ENCODE peak calls at places on chromosomes 11 and 22, in five cellular contexts. A is H1, J is Peyer's patch, K is neural crest cell, U is fibroblast of villous mesenchyme. Y is an unnamed sample.

GRCh38 chr22:38941488-38941987 is 15.9 kb upstream of the APOBEC3A start:
- DNase-seq in J (peak; percentile 44), U (peak; percentile 11), K (no peak), A (no peak), Y (no peak)

GRCh38 chr11:112778091-112778889 is 182.9 kb upstream of the NCAM1 start:
- DNase-seq in U (no peak), J (no peak), A (no peak), K (no peak), Y (no peak)

GRCh38 chr11:134024420-134025085 is 44.3 kb upstream of the JAM3 start:
- DNase-seq in A (no peak), U (no peak), J (no peak), K (no peak), Y (no peak)

GRCh38 chr11:73996161-73996747 is 12.6 kb downstream of the UCP3 start:
- DNase-seq in A (no peak), J (peak; percentile 44), K (no peak), U (no peak), Y (no peak)

GRCh38 chr22:30280495-30280894 is 8.8 kb downstream of the CASTOR1 start:
- DNase-seq in A (no peak), U (no peak), J (no peak), K (no peak), Y (no peak)

GRCh38 chr11:794766-795637 is 3.1 kb downstream of the SLC25A22 start:
- DNase-seq in A (no peak), K (no peak), U (no peak), J (no peak), Y (no peak)

GRCh38 chr11:131898872-131899400 is 528.5 kb downstream of the NTM start:
- DNase-seq in U (no peak), A (no peak), K (no peak), J (no peak), Y (no peak)

GRCh38 chr11:1303973-1304372 is 5.5 kb downstream of the TOLLIP start:
- DNase-seq in A (no peak), K (no peak), U (no peak), J (peak; percentile 51), Y (no peak)

GRCh38 chr11:14259186-14259784 is 99.7 kb downstream of the RRAS2 start:
- DNase-seq in A (no peak), U (no peak), J (no peak), K (no peak), Y (no peak)

GRCh38 chr11:80815752-80816453 is 1375.1 kb upstream of the TENM4 start:
- DNase-seq in K (no peak), A (no peak), J (no peak), U (no peak), Y (no peak)

GRCh38 chr11:34495239-34495723 is 18.3 kb downstream of the ELF5 start:
- DNase-seq in J (no peak), K (no peak), U (no peak), A (no peak), Y (no peak)

GRCh38 chr11:130580372-130580771 is 131.9 kb downstream of the ADAMTS15 start:
- DNase-seq in J (no peak), K (no peak), U (peak; percentile 90), A (peak; percentile 59), Y (no peak)

GRCh38 chr11:35116245-35116644 is 22.7 kb upstream of the CD44 start:
- DNase-seq in A (no peak), J (no peak), K (no peak), U (no peak), Y (no peak)

GRCh38 chr11:69918231-69918937 is 99.2 kb upstream of the FGF3 start:
- DNase-seq in A (no peak), U (no peak), K (no peak), J (peak; percentile 42), Y (no peak)

GRCh38 chr22:43015677-43016042 is 711 bp upstream of the PACSIN2 start:
- DNase-seq in U (no peak), K (no peak), J (no peak), A (no peak), Y (no peak)

GRCh38 chr22:19082793-19083192 is 39.4 kb downstream of the DGCR2 start:
- DNase-seq in U (no peak), K (no peak), A (no peak), J (no peak), Y (no peak)

GRCh38 chr11:45304111-45304991 is 18.2 kb upstream of the SYT13 start:
- DNase-seq in J (no peak), U (no peak), K (no peak), A (no peak), Y (no peak)

GRCh38 chr11:104476454-104476853 is 312.5 kb upstream of the PDGFD start:
- DNase-seq in K (no peak), J (no peak), A (no peak), U (no peak), Y (no peak)

GRCh38 chr22:49553518-49554295 is 274.0 kb downstream of the BRD1 start:
- DNase-seq in U (no peak), K (no peak), J (peak; percentile 42), A (no peak), Y (peak; percentile 33)

GRCh38 chr11:102010776-102011500 is 36.3 kb upstream of the CFAP300 start:
- DNase-seq in A (peak; percentile 61), K (no peak), J (peak; percentile 85), U (peak; percentile 69), Y (no peak)

GRCh38 chr11:129611661-129612566 is 203.7 kb upstream of the TMEM45B start:
- DNase-seq in K (no peak), J (no peak), U (no peak), A (no peak), Y (peak; percentile 23)

GRCh38 chr11:76781861-76782500 is 1.2 kb upstream of the TSKU start:
- DNase-seq in U (no peak), K (no peak), J (no peak), A (no peak), Y (no peak)

GRCh38 chr11:61694971-61695706 is 14.9 kb downstream of the DAGLA start:
- DNase-seq in K (no peak), U (no peak), A (no peak), J (peak; percentile 54), Y (no peak)

GRCh38 chr11:44711113-44711512 is 15.6 kb upstream of the TSPAN18 start:
- DNase-seq in A (no peak), U (no peak), J (no peak), K (peak; percentile 51), Y (no peak)

GRCh38 chr11:22193348-22194051 is 615 bp downstream of the ANO5 start:
- DNase-seq in A (peak; percentile 5), U (no peak), J (peak; percentile 47), K (peak; percentile 29), Y (peak; percentile 16)

GRCh38 chr22:46459347-46460065 is 77.9 kb downstream of the CELSR1 start:
- DNase-seq in A (no peak), K (no peak), J (no peak), U (no peak), Y (no peak)

GRCh38 chr22:18024276-18024939 is at the start of gene MICAL3:
- DNase-seq in U (peak; percentile 67), A (no peak), J (peak; percentile 82), K (peak; percentile 60), Y (peak; percentile 53)

GRCh38 chr11:93278976-93279375 is 51.6 kb upstream of the DEUP1 start:
- DNase-seq in K (no peak), A (no peak), U (no peak), J (no peak), Y (no peak)

GRCh38 chr11:94647926-94648325 is 80.8 kb downstream of the PIWIL4 start:
- DNase-seq in U (peak; percentile 91), J (no peak), K (no peak), A (no peak), Y (no peak)

GRCh38 chr11:2885676-2886081 is at the start of gene CDKN1C:
- DNase-seq in U (peak; percentile 87), J (peak; percentile 93), A (peak; percentile 53), K (peak; percentile 86), Y (peak; percentile 83)

GRCh38 chr11:2883717-2884423 is 1.7 kb downstream of the CDKN1C start:
- DNase-seq in K (no peak), U (peak; percentile 30), A (no peak), J (no peak), Y (no peak)

GRCh38 chr11:2886191-2886894 is 768 bp upstream of the CDKN1C start:
- DNase-seq in J (no peak), K (peak; percentile 63), A (no peak), U (peak; percentile 34), Y (peak; percentile 56)

GRCh38 chr11:2884424-2884815 is 1.2 kb downstream of the CDKN1C start:
- DNase-seq in U (peak; percentile 43), A (no peak), K (no peak), J (no peak), Y (no peak)

DNA sequence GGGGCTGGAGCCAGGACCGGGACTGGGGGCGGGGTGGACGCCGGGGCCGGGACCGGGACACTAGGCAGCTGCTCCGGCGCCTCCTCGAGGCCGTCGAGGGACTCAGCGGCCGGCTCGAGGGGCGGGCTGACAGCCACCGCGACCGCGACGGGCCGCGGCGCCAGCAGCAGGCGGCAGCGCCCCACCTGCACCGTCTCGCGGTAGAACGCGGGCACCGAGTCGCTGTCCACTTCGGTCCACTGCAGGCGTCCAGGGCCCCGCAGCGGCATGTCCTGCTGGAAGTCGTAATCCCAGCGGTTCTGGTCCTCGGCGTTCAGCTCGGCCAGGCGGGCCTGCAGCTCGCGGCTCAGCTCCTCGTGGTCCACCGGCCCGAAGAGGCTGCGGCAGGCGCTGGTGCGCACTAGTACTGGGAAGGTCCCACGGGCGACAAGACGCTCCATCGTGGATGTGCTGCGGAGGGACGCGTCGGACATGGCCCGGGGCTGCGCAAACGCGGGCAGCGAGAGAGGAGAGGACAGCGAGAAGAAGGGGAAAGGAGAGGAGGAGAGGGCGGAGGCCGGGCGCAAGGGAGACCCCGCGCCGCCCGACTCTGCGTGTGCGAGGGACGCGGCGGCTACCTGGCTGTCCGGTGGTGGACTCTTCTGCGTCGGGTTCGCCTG is 429 bp downstream of the CDKN1C start:
- DNase-seq in J (peak; percentile 74), A (no peak), K (peak; percentile 44), U (peak; percentile 51), Y (no peak)
- TF ChIP-seq CTCF in J (no peak), A (peak; percentile 61), K (peak; percentile 42), U (peak; percentile 33), Y (peak; percentile 42)

DNA sequence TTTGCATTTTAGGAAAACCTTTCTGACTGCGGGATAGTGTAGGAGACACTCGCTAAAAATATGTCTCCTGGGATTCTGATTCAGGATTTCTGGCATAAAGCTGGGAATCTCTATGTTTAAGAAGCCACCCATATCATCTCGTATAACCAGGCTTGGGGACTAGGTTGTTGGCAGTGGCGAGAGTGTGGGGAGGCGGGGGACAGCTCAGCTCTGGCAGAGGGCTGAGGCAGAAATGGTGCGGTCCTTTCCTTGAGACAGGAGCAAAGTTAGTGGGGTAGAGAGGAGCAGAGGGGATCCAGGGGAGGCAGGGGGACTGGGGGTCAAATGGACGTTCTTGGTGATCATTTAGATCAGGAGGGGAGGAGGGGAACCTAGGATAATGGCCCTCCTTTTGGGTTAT is 74.3 kb downstream of the TEAD1 start:
- DNase-seq in A (no peak), U (no peak), K (no peak), J (no peak), Y (no peak)
- TF ChIP-seq CTCF in A (no peak), U (no peak), K (no peak), J (no peak), Y (no peak)

DNA sequence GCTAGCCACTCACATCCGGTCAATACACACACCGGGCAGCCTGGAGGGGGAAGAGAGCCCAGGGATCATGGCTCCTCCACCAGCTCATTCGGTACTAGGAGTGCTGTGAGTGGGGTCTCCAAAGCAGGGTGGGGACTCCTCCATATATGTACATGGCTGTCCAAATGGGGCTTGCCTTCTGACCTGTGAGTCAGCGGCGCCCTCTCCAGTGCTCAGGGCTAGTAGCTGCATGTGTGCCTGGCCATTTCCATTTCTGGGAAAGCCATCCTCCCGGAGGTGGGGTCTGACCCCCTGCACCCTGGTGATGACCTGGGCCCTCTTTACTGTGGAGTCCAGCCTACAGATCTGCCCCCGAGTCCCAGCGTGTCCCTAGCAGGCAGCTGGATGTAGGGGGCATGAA is 181.9 kb downstream of the CEP164 start:
- DNase-seq in A (no peak), J (no peak), U (no peak), K (no peak), Y (no peak)
- TF ChIP-seq CTCF in A (no peak), J (no peak), U (no peak), K (no peak), Y (no peak)

GRCh38 chr22:20174785-20175596 is 24.1 kb upstream of the CCDC188 start:
- DNase-seq in J (no peak), U (peak; percentile 13), K (no peak), A (no peak), Y (no peak)
- TF ChIP-seq CTCF in J (no peak), U (peak; percentile 36), K (peak; percentile 26), A (peak; percentile 22), Y (peak; percentile 40)